ENCODE peak calls at places on chromosomes 16 and 17, in eight cellular contexts. One of them, this sample, is unnamed.

GRCh38 chr16:86730086-86730485 is 151.7 kb downstream of the FOXL1 start:
- DNase-seq in GM06990: no peak
- DNase-seq in neuronal stem cell: no peak
- DNase-seq in kidney epithelial cell: no peak
- DNase-seq in upper lobe of right lung: no peak
- DNase-seq in adrenal gland: no peak
- DNase-seq in breast epithelium: no peak
- DNase-seq in CD8-positive, alpha-beta memory T cell: no peak
- DNase-seq in this sample: no peak

GRCh38 chr16:57870753-57871454 is 68.6 kb upstream of the KIFC3 start:
- DNase-seq in GM06990: no peak
- DNase-seq in upper lobe of right lung: no peak
- DNase-seq in kidney epithelial cell: no peak
- DNase-seq in neuronal stem cell: no peak
- DNase-seq in CD8-positive, alpha-beta memory T cell: no peak
- DNase-seq in breast epithelium: no peak
- DNase-seq in adrenal gland: no peak
- DNase-seq in this sample: peak; percentile 44

GRCh38 chr16:1282275-1282995 is 26.6 kb downstream of the TPSD1 start:
- DNase-seq in GM06990: no peak
- DNase-seq in CD8-positive, alpha-beta memory T cell: no peak
- DNase-seq in breast epithelium: no peak
- DNase-seq in adrenal gland: no peak
- DNase-seq in neuronal stem cell: no peak
- DNase-seq in upper lobe of right lung: no peak
- DNase-seq in kidney epithelial cell: no peak
- DNase-seq in this sample: no peak

GRCh38 chr16:62620259-62620658 is 584.0 kb upstream of the CDH8 start:
- DNase-seq in breast epithelium: no peak
- DNase-seq in GM06990: no peak
- DNase-seq in neuronal stem cell: no peak
- DNase-seq in adrenal gland: no peak
- DNase-seq in CD8-positive, alpha-beta memory T cell: no peak
- DNase-seq in upper lobe of right lung: no peak
- DNase-seq in kidney epithelial cell: no peak
- DNase-seq in this sample: no peak

GRCh38 chr16:14300631-14301149 is 229.6 kb downstream of the MRTFB start:
- DNase-seq in kidney epithelial cell: peak; percentile 28
- DNase-seq in neuronal stem cell: no peak
- DNase-seq in adrenal gland: peak; percentile 88
- DNase-seq in upper lobe of right lung: peak; percentile 79
- DNase-seq in GM06990: peak; percentile 53
- DNase-seq in breast epithelium: peak; percentile 60
- DNase-seq in CD8-positive, alpha-beta memory T cell: no peak
- DNase-seq in this sample: peak; percentile 80

GRCh38 chr17:44623070-44623725 is 33.1 kb upstream of the MEIOC start:
- DNase-seq in CD8-positive, alpha-beta memory T cell: no peak
- DNase-seq in kidney epithelial cell: no peak
- DNase-seq in upper lobe of right lung: no peak
- DNase-seq in adrenal gland: no peak
- DNase-seq in breast epithelium: no peak
- DNase-seq in GM06990: no peak
- DNase-seq in neuronal stem cell: no peak
- DNase-seq in this sample: no peak

GRCh38 chr17:82301300-82301915 is 16.0 kb downstream of the CD7 start:
- DNase-seq in CD8-positive, alpha-beta memory T cell: no peak
- DNase-seq in adrenal gland: no peak
- DNase-seq in breast epithelium: no peak
- DNase-seq in kidney epithelial cell: no peak
- DNase-seq in upper lobe of right lung: no peak
- DNase-seq in GM06990: no peak
- DNase-seq in neuronal stem cell: no peak
- DNase-seq in this sample: no peak

GRCh38 chr17:58333396-58334207 is 5.0 kb upstream of the TSPOAP1 start:
- DNase-seq in breast epithelium: no peak
- DNase-seq in GM06990: peak; percentile 55
- DNase-seq in adrenal gland: no peak
- DNase-seq in kidney epithelial cell: no peak
- DNase-seq in CD8-positive, alpha-beta memory T cell: peak; percentile 46
- DNase-seq in neuronal stem cell: no peak
- DNase-seq in upper lobe of right lung: peak; percentile 20
- DNase-seq in this sample: no peak

GRCh38 chr17:72122336-72122667 is 1.5 kb downstream of the SOX9 start:
- DNase-seq in adrenal gland: no peak
- DNase-seq in breast epithelium: no peak
- DNase-seq in CD8-positive, alpha-beta memory T cell: no peak
- DNase-seq in GM06990: no peak
- DNase-seq in upper lobe of right lung: no peak
- DNase-seq in neuronal stem cell: no peak
- DNase-seq in kidney epithelial cell: no peak
- DNase-seq in this sample: no peak

GRCh38 chr17:44108440-44109311 is 14.8 kb downstream of the HDAC5 start:
- DNase-seq in breast epithelium: peak; percentile 70
- DNase-seq in neuronal stem cell: no peak
- DNase-seq in adrenal gland: peak; percentile 99
- DNase-seq in kidney epithelial cell: no peak
- DNase-seq in GM06990: no peak
- DNase-seq in CD8-positive, alpha-beta memory T cell: no peak
- DNase-seq in upper lobe of right lung: peak; percentile 75
- DNase-seq in this sample: no peak

GRCh38 chr16:28090646-28091377 is 27.3 kb upstream of the GSG1L start:
- DNase-seq in adrenal gland: peak; percentile 17
- DNase-seq in neuronal stem cell: no peak
- DNase-seq in kidney epithelial cell: peak; percentile 41
- DNase-seq in upper lobe of right lung: no peak
- DNase-seq in GM06990: no peak
- DNase-seq in breast epithelium: no peak
- DNase-seq in CD8-positive, alpha-beta memory T cell: no peak
- DNase-seq in this sample: peak; percentile 25

GRCh38 chr17:82619641-82620040 is 28.6 kb downstream of the WDR45B start:
- DNase-seq in adrenal gland: no peak
- DNase-seq in neuronal stem cell: no peak
- DNase-seq in breast epithelium: no peak
- DNase-seq in GM06990: no peak
- DNase-seq in upper lobe of right lung: no peak
- DNase-seq in CD8-positive, alpha-beta memory T cell: no peak
- DNase-seq in kidney epithelial cell: no peak
- DNase-seq in this sample: no peak

GRCh38 chr17:75856062-75856681 is 1.0 kb upstream of the WBP2 start:
- DNase-seq in GM06990: no peak
- DNase-seq in neuronal stem cell: no peak
- DNase-seq in adrenal gland: peak; percentile 51
- DNase-seq in upper lobe of right lung: no peak
- DNase-seq in breast epithelium: no peak
- DNase-seq in kidney epithelial cell: no peak
- DNase-seq in CD8-positive, alpha-beta memory T cell: no peak
- DNase-seq in this sample: no peak

GRCh38 chr16:29900102-29900887 is at the start of gene ASPHD1:
- DNase-seq in CD8-positive, alpha-beta memory T cell: peak; percentile 73
- DNase-seq in upper lobe of right lung: peak; percentile 90
- DNase-seq in breast epithelium: peak; percentile 26
- DNase-seq in adrenal gland: peak; percentile 85
- DNase-seq in GM06990: peak; percentile 66
- DNase-seq in neuronal stem cell: peak; percentile 61
- DNase-seq in kidney epithelial cell: peak; percentile 64
- DNase-seq in this sample: peak; percentile 78

DNA sequence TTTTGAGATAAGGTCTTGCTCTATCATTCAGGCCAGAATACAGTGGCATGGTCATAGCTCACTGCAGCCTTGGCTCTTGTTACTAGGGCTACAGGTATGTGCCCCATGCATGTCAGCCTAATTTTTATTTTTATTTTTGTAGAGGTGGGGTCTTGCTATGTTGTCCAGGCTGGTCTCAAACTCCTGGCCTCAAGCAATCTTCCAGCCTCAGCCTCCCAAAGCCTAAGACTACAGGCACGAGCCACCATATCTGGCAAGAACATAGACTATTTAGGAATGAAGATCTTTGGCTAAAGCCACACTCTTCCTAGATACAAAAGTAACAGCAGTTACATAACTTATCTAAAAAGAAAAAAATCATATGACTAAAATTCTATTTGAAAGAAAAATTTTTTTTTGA is 15.6 kb upstream of the DDX19A start:
- DNase-seq in upper lobe of right lung: no peak
- DNase-seq in CD8-positive, alpha-beta memory T cell: no peak
- DNase-seq in neuronal stem cell: no peak
- DNase-seq in kidney epithelial cell: no peak
- DNase-seq in breast epithelium: no peak
- DNase-seq in adrenal gland: no peak
- DNase-seq in GM06990: no peak
- DNase-seq in this sample: no peak
- H3K36me3 ChIP-seq in upper lobe of right lung: peaks cover 86% of the 10 kb centered on the region
- H3K36me3 ChIP-seq in CD8-positive, alpha-beta memory T cell: peaks cover 18% of the 10 kb centered on the region
- H3K36me3 ChIP-seq in neuronal stem cell: peaks cover 29% of the 10 kb centered on the region
- H3K36me3 ChIP-seq in kidney epithelial cell: peaks cover 2% of the 10 kb centered on the region
- H3K36me3 ChIP-seq in breast epithelium: no peaks in the 10 kb centered on the region
- H3K36me3 ChIP-seq in adrenal gland: no peaks in the 10 kb centered on the region
- H3K36me3 ChIP-seq in GM06990: peaks cover 18% of the 10 kb centered on the region
- H3K36me3 ChIP-seq in this sample: peaks cover 10% of the 10 kb centered on the region

GRCh38 chr17:74761931-74762330 is 13.5 kb downstream of the NHERF1 start:
- DNase-seq in neuronal stem cell: no peak
- DNase-seq in breast epithelium: no peak
- DNase-seq in kidney epithelial cell: no peak
- DNase-seq in upper lobe of right lung: no peak
- DNase-seq in GM06990: no peak
- DNase-seq in CD8-positive, alpha-beta memory T cell: no peak
- DNase-seq in adrenal gland: no peak
- DNase-seq in this sample: no peak

GRCh38 chr17:74761419-74761818 is 13.0 kb downstream of the NHERF1 start:
- DNase-seq in CD8-positive, alpha-beta memory T cell: no peak
- DNase-seq in breast epithelium: no peak
- DNase-seq in neuronal stem cell: no peak
- DNase-seq in upper lobe of right lung: no peak
- DNase-seq in GM06990: no peak
- DNase-seq in adrenal gland: no peak
- DNase-seq in kidney epithelial cell: no peak
- DNase-seq in this sample: no peak

GRCh38 chr17:74766413-74766812 is 9.7 kb downstream of the NAT9 start:
- DNase-seq in GM06990: no peak
- DNase-seq in neuronal stem cell: no peak
- DNase-seq in breast epithelium: no peak
- DNase-seq in CD8-positive, alpha-beta memory T cell: no peak
- DNase-seq in upper lobe of right lung: no peak
- DNase-seq in adrenal gland: no peak
- DNase-seq in kidney epithelial cell: no peak
- DNase-seq in this sample: no peak

GRCh38 chr17:74760404-74761105 is 12.1 kb downstream of the NHERF1 start:
- DNase-seq in adrenal gland: peak; percentile 90
- DNase-seq in CD8-positive, alpha-beta memory T cell: no peak
- DNase-seq in neuronal stem cell: no peak
- DNase-seq in kidney epithelial cell: no peak
- DNase-seq in upper lobe of right lung: no peak
- DNase-seq in breast epithelium: no peak
- DNase-seq in GM06990: no peak
- DNase-seq in this sample: peak; percentile 80

DNA sequence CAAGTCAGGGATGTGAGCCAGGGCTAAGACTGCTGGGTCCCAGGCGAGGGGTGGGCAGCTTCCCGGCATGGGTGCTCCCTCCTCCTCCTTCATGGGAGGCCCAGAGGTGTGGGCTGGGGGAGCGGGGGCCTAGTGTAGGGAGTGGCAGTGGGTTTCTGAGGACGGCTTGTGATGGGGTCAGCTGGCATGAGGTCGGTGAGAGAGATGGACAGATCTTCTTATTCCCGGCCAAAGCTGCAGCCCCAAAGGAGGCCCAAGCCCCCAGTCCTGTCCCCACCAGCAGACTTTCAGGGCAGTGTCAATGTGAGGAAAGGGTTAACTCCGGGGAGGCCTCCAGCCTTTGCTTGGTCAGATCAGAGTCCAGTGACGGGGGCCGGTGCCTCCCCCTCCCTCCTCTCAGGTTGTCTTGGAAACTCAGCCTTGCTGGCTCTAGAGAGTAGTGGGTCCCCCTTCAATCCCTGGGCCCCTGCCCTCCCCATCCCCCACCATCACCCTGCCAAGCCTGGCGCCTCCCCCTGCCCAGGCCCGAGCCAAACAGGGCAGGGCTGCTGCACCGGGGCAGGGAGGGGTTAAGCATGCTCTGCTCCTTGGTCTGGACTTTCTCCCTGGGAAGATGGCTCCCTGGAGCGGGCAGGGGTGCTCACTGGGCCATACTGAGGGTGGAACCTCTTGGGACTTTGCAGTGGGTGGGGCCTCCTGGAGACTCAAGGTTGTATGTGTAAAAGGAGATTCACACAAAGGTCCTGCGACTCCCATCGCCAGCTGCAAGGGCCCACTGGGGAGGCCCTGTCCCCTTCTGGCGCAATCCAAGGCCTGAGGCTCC is 12.4 kb downstream of the NAT9 start:
- DNase-seq in neuronal stem cell: peak; percentile 84
- DNase-seq in upper lobe of right lung: no peak
- DNase-seq in CD8-positive, alpha-beta memory T cell: no peak
- DNase-seq in GM06990: no peak
- DNase-seq in adrenal gland: no peak
- DNase-seq in kidney epithelial cell: no peak
- DNase-seq in breast epithelium: no peak
- DNase-seq in this sample: no peak
- H3K36me3 ChIP-seq in neuronal stem cell: peaks cover 2% of the 10 kb centered on the region
- H3K36me3 ChIP-seq in upper lobe of right lung: peaks cover 4% of the 10 kb centered on the region
- H3K36me3 ChIP-seq in CD8-positive, alpha-beta memory T cell: peaks cover 40% of the 10 kb centered on the region
- H3K36me3 ChIP-seq in GM06990: peaks cover 5% of the 10 kb centered on the region
- H3K36me3 ChIP-seq in adrenal gland: no peaks in the 10 kb centered on the region
- H3K36me3 ChIP-seq in kidney epithelial cell: no peaks in the 10 kb centered on the region
- H3K36me3 ChIP-seq in breast epithelium: no peaks in the 10 kb centered on the region
- H3K36me3 ChIP-seq in this sample: peaks cover 14% of the 10 kb centered on the region

DNA sequence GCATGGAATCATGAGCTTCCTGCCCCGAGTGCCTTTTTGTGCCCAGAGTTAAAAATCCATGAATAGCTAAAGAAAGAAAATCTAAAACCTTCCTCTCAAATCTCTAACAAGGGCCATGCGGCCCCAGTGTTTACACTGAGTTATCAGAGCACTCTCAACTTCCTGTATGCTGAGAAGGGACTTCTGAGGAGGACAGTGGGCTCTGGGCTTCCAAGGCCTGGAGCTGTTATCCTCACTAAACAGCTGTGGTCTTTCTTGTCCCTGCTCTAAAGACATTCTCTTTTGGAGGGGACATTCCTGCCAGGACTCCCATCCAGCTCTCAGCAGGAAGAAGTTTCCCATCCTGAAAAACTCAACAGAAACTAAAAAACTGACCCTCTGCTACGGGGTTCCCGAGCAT is 135.6 kb downstream of the AATF start:
- DNase-seq in breast epithelium: no peak
- DNase-seq in upper lobe of right lung: no peak
- DNase-seq in kidney epithelial cell: no peak
- DNase-seq in CD8-positive, alpha-beta memory T cell: no peak
- DNase-seq in GM06990: no peak
- DNase-seq in adrenal gland: no peak
- DNase-seq in neuronal stem cell: no peak
- DNase-seq in this sample: no peak
- H3K36me3 ChIP-seq in breast epithelium: no peaks in the 10 kb centered on the region
- H3K36me3 ChIP-seq in upper lobe of right lung: peaks cover 38% of the 10 kb centered on the region
- H3K36me3 ChIP-seq in kidney epithelial cell: no peaks in the 10 kb centered on the region
- H3K36me3 ChIP-seq in CD8-positive, alpha-beta memory T cell: no peaks in the 10 kb centered on the region
- H3K36me3 ChIP-seq in GM06990: peaks cover 12% of the 10 kb centered on the region
- H3K36me3 ChIP-seq in adrenal gland: no peaks in the 10 kb centered on the region
- H3K36me3 ChIP-seq in neuronal stem cell: peaks cover 28% of the 10 kb centered on the region
- H3K36me3 ChIP-seq in this sample: peaks cover 15% of the 10 kb centered on the region

DNA sequence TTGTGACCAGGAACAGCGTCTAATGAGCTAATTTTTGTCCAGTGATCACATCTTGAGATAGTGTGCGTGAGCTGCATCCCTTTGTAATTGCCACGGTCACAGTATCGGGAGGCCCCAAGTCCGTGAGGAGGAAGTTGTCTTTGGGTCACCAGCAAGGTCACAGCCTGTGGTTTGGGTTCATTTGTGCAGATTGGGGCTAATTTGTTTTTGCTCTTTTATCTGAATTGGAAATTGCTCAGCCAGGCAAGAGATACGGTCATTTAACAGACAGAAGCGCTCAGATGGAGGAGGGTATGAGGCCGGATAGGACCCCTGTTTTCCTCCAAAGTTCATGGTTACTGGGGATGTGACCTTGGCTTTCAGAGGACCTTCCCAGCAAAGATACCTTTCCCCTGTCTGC is 174.1 kb downstream of the SNX29 start:
- DNase-seq in upper lobe of right lung: no peak
- DNase-seq in CD8-positive, alpha-beta memory T cell: no peak
- DNase-seq in neuronal stem cell: no peak
- DNase-seq in GM06990: no peak
- DNase-seq in breast epithelium: no peak
- DNase-seq in kidney epithelial cell: no peak
- DNase-seq in adrenal gland: no peak
- DNase-seq in this sample: no peak
- H3K36me3 ChIP-seq in upper lobe of right lung: no peaks in the 10 kb centered on the region
- H3K36me3 ChIP-seq in CD8-positive, alpha-beta memory T cell: no peaks in the 10 kb centered on the region
- H3K36me3 ChIP-seq in neuronal stem cell: no peaks in the 10 kb centered on the region
- H3K36me3 ChIP-seq in GM06990: peaks cover 2% of the 10 kb centered on the region
- H3K36me3 ChIP-seq in breast epithelium: no peaks in the 10 kb centered on the region
- H3K36me3 ChIP-seq in kidney epithelial cell: peaks cover 4% of the 10 kb centered on the region
- H3K36me3 ChIP-seq in adrenal gland: no peaks in the 10 kb centered on the region
- H3K36me3 ChIP-seq in this sample: no peaks in the 10 kb centered on the region

This sample was measured in bronchial epithelial cell.